ENCODE peak calls at places on chromosomes 12 and 14, in eight cellular contexts. One of them, this sample, is unnamed.

GRCh38 chr14:93797536-93797935 is 9.3 kb upstream of the PRIMA1 start:
- DNase-seq in NCI-H69: no peak
- DNase-seq in progenitor cell of endocrine pancreas: no peak
- DNase-seq in activated CD4-positive, alpha-beta T cell treated with anti-CD3 and anti-CD28 coated beads for 48 hours: no peak
- DNase-seq in WERI-Rb-1: no peak
- DNase-seq in activated T-cell treated with anti-CD3 and anti-CD28 coated beads, Interleukin-2, amount 50 U/mL, for 72 hours: no peak
- DNase-seq in dermis blood vessel endothelial cell: no peak
- DNase-seq in EL: no peak
- DNase-seq in this sample: no peak

GRCh38 chr14:97977711-97978261 is 1180.6 kb downstream of the VRK1 start:
- DNase-seq in NCI-H69: peak; percentile 91
- DNase-seq in progenitor cell of endocrine pancreas: no peak
- DNase-seq in activated CD4-positive, alpha-beta T cell treated with anti-CD3 and anti-CD28 coated beads for 48 hours: peak; percentile 88
- DNase-seq in WERI-Rb-1: no peak
- DNase-seq in activated T-cell treated with anti-CD3 and anti-CD28 coated beads, Interleukin-2, amount 50 U/mL, for 72 hours: peak; percentile 83
- DNase-seq in dermis blood vessel endothelial cell: no peak
- DNase-seq in EL: no peak
- DNase-seq in this sample: no peak

GRCh38 chr12:17076335-17076734 is 470.4 kb upstream of the LMO3 start:
- DNase-seq in NCI-H69: peak; percentile 91
- DNase-seq in progenitor cell of endocrine pancreas: no peak
- DNase-seq in activated CD4-positive, alpha-beta T cell treated with anti-CD3 and anti-CD28 coated beads for 48 hours: no peak
- DNase-seq in WERI-Rb-1: no peak
- DNase-seq in activated T-cell treated with anti-CD3 and anti-CD28 coated beads, Interleukin-2, amount 50 U/mL, for 72 hours: no peak
- DNase-seq in dermis blood vessel endothelial cell: no peak
- DNase-seq in EL: no peak
- DNase-seq in this sample: no peak

GRCh38 chr12:19945559-19946485 is 422.5 kb upstream of the PDE3A start:
- DNase-seq in NCI-H69: peak; percentile 70
- DNase-seq in progenitor cell of endocrine pancreas: no peak
- DNase-seq in activated CD4-positive, alpha-beta T cell treated with anti-CD3 and anti-CD28 coated beads for 48 hours: no peak
- DNase-seq in WERI-Rb-1: no peak
- DNase-seq in activated T-cell treated with anti-CD3 and anti-CD28 coated beads, Interleukin-2, amount 50 U/mL, for 72 hours: no peak
- DNase-seq in dermis blood vessel endothelial cell: peak; percentile 42
- DNase-seq in EL: peak; percentile 68
- DNase-seq in this sample: no peak

GRCh38 chr14:99513183-99513694 is 32.0 kb downstream of the CCNK start:
- DNase-seq in NCI-H69: no peak
- DNase-seq in progenitor cell of endocrine pancreas: no peak
- DNase-seq in activated CD4-positive, alpha-beta T cell treated with anti-CD3 and anti-CD28 coated beads for 48 hours: no peak
- DNase-seq in WERI-Rb-1: no peak
- DNase-seq in activated T-cell treated with anti-CD3 and anti-CD28 coated beads, Interleukin-2, amount 50 U/mL, for 72 hours: no peak
- DNase-seq in dermis blood vessel endothelial cell: no peak
- DNase-seq in EL: no peak
- DNase-seq in this sample: no peak

GRCh38 chr12:121452356-121453021 is 52.6 kb downstream of the RNF34 start:
- DNase-seq in NCI-H69: no peak
- DNase-seq in progenitor cell of endocrine pancreas: no peak
- DNase-seq in activated CD4-positive, alpha-beta T cell treated with anti-CD3 and anti-CD28 coated beads for 48 hours: no peak
- DNase-seq in WERI-Rb-1: no peak
- DNase-seq in activated T-cell treated with anti-CD3 and anti-CD28 coated beads, Interleukin-2, amount 50 U/mL, for 72 hours: no peak
- DNase-seq in dermis blood vessel endothelial cell: peak; percentile 17
- DNase-seq in EL: no peak
- DNase-seq in this sample: no peak

GRCh38 chr12:132638541-132639408 is 20.2 kb downstream of the P2RX2 start:
- DNase-seq in NCI-H69: peak; percentile 18
- DNase-seq in progenitor cell of endocrine pancreas: no peak
- DNase-seq in activated CD4-positive, alpha-beta T cell treated with anti-CD3 and anti-CD28 coated beads for 48 hours: peak; percentile 31
- DNase-seq in WERI-Rb-1: peak; percentile 60
- DNase-seq in activated T-cell treated with anti-CD3 and anti-CD28 coated beads, Interleukin-2, amount 50 U/mL, for 72 hours: no peak
- DNase-seq in dermis blood vessel endothelial cell: peak; percentile 73
- DNase-seq in EL: peak; percentile 27
- DNase-seq in this sample: peak; percentile 60

GRCh38 chr12:110005319-110005973 is 6.2 kb downstream of the ANKRD13A start:
- DNase-seq in NCI-H69: no peak
- DNase-seq in progenitor cell of endocrine pancreas: no peak
- DNase-seq in activated CD4-positive, alpha-beta T cell treated with anti-CD3 and anti-CD28 coated beads for 48 hours: peak; percentile 28
- DNase-seq in WERI-Rb-1: no peak
- DNase-seq in activated T-cell treated with anti-CD3 and anti-CD28 coated beads, Interleukin-2, amount 50 U/mL, for 72 hours: peak; percentile 28
- DNase-seq in dermis blood vessel endothelial cell: no peak
- DNase-seq in EL: no peak
- DNase-seq in this sample: no peak

GRCh38 chr14:77003960-77004710 is 24.4 kb downstream of the IRF2BPL start:
- DNase-seq in NCI-H69: no peak
- DNase-seq in progenitor cell of endocrine pancreas: no peak
- DNase-seq in activated CD4-positive, alpha-beta T cell treated with anti-CD3 and anti-CD28 coated beads for 48 hours: no peak
- DNase-seq in WERI-Rb-1: no peak
- DNase-seq in activated T-cell treated with anti-CD3 and anti-CD28 coated beads, Interleukin-2, amount 50 U/mL, for 72 hours: no peak
- DNase-seq in dermis blood vessel endothelial cell: no peak
- DNase-seq in EL: peak; percentile 23
- DNase-seq in this sample: no peak

GRCh38 chr14:80468331-80469122 is 257.2 kb upstream of the DIO2 start:
- DNase-seq in NCI-H69: no peak
- DNase-seq in progenitor cell of endocrine pancreas: no peak
- DNase-seq in activated CD4-positive, alpha-beta T cell treated with anti-CD3 and anti-CD28 coated beads for 48 hours: no peak
- DNase-seq in WERI-Rb-1: no peak
- DNase-seq in activated T-cell treated with anti-CD3 and anti-CD28 coated beads, Interleukin-2, amount 50 U/mL, for 72 hours: no peak
- DNase-seq in dermis blood vessel endothelial cell: no peak
- DNase-seq in EL: no peak
- DNase-seq in this sample: no peak

GRCh38 chr12:32765906-32766305 is 10.2 kb upstream of the YARS2 start:
- DNase-seq in NCI-H69: peak; percentile 43
- DNase-seq in progenitor cell of endocrine pancreas: no peak
- DNase-seq in activated CD4-positive, alpha-beta T cell treated with anti-CD3 and anti-CD28 coated beads for 48 hours: no peak
- DNase-seq in WERI-Rb-1: no peak
- DNase-seq in activated T-cell treated with anti-CD3 and anti-CD28 coated beads, Interleukin-2, amount 50 U/mL, for 72 hours: no peak
- DNase-seq in dermis blood vessel endothelial cell: no peak
- DNase-seq in EL: no peak
- DNase-seq in this sample: no peak

GRCh38 chr12:88063375-88063774 is 34.2 kb upstream of the C12orf50 start:
- DNase-seq in NCI-H69: no peak
- DNase-seq in progenitor cell of endocrine pancreas: no peak
- DNase-seq in activated CD4-positive, alpha-beta T cell treated with anti-CD3 and anti-CD28 coated beads for 48 hours: no peak
- DNase-seq in WERI-Rb-1: no peak
- DNase-seq in activated T-cell treated with anti-CD3 and anti-CD28 coated beads, Interleukin-2, amount 50 U/mL, for 72 hours: no peak
- DNase-seq in dermis blood vessel endothelial cell: peak; percentile 1
- DNase-seq in EL: peak; percentile 19
- DNase-seq in this sample: no peak

GRCh38 chr12:95805864-95806669 is 15.5 kb upstream of the NTN4 start:
- DNase-seq in NCI-H69: no peak
- DNase-seq in progenitor cell of endocrine pancreas: no peak
- DNase-seq in activated CD4-positive, alpha-beta T cell treated with anti-CD3 and anti-CD28 coated beads for 48 hours: no peak
- DNase-seq in WERI-Rb-1: no peak
- DNase-seq in activated T-cell treated with anti-CD3 and anti-CD28 coated beads, Interleukin-2, amount 50 U/mL, for 72 hours: peak; percentile 3
- DNase-seq in dermis blood vessel endothelial cell: peak; percentile 77
- DNase-seq in EL: peak; percentile 99
- DNase-seq in this sample: peak; percentile 91

GRCh38 chr14:95098984-95099599 is 58.2 kb downstream of the DICER1 start:
- DNase-seq in NCI-H69: peak; percentile 73
- DNase-seq in progenitor cell of endocrine pancreas: peak; percentile 27
- DNase-seq in activated CD4-positive, alpha-beta T cell treated with anti-CD3 and anti-CD28 coated beads for 48 hours: peak; percentile 44
- DNase-seq in WERI-Rb-1: peak; percentile 60
- DNase-seq in activated T-cell treated with anti-CD3 and anti-CD28 coated beads, Interleukin-2, amount 50 U/mL, for 72 hours: peak; percentile 16
- DNase-seq in dermis blood vessel endothelial cell: peak; percentile 61
- DNase-seq in EL: peak; percentile 50
- DNase-seq in this sample: no peak

GRCh38 chr12:11568155-11568761 is 81.2 kb upstream of the ETV6 start:
- DNase-seq in NCI-H69: no peak
- DNase-seq in progenitor cell of endocrine pancreas: no peak
- DNase-seq in activated CD4-positive, alpha-beta T cell treated with anti-CD3 and anti-CD28 coated beads for 48 hours: no peak
- DNase-seq in WERI-Rb-1: no peak
- DNase-seq in activated T-cell treated with anti-CD3 and anti-CD28 coated beads, Interleukin-2, amount 50 U/mL, for 72 hours: no peak
- DNase-seq in dermis blood vessel endothelial cell: no peak
- DNase-seq in EL: no peak
- DNase-seq in this sample: no peak